ENCODE peak calls at places on chromosomes 6 and 20, in eight cellular contexts. L is GM20000, B is fibroblast of mammary gland, G is ELR, Q is OCI-LY7, R is heart left ventricle, F is NCI-H1105, A is memory B cell. I is an unnamed sample.

GRCh38 chr20:2751868-2752630 is 48.4 kb downstream of the CPXM1 start:
- DNase-seq in G (peak), L (peak), A (no peak), R (no peak), B (no peak), Q (no peak), F (peak), I (no peak)

GRCh38 chr20:4780245-4780644 is 58.5 kb downstream of the PRND start:
- DNase-seq in A (no peak), G (peak), B (no peak), F (no peak), R (no peak), L (no peak), Q (peak), I (no peak)

GRCh38 chr6:43972179-43972914 is 154.9 kb downstream of the MRPL14 start:
- DNase-seq in L (no peak), G (peak), R (no peak), Q (no peak), B (peak), A (no peak), F (no peak), I (no peak)

GRCh38 chr20:49395183-49395582 is 87.3 kb downstream of the KCNB1 start:
- DNase-seq in L (no peak), F (no peak), A (no peak), B (peak), G (no peak), Q (no peak), R (no peak), I (peak)

GRCh38 chr6:137728386-137729349 is 138.4 kb upstream of the TNFAIP3 start:
- DNase-seq in B (peak), R (peak), L (no peak), F (no peak), G (peak), Q (no peak), A (no peak), I (peak)

GRCh38 chr20:62902926-62903615 is 23.2 kb downstream of the DIDO1 start:
- DNase-seq in R (no peak), Q (no peak), L (no peak), F (no peak), G (peak), A (no peak), B (peak), I (no peak)

GRCh38 chr6:149264629-149265028 is 52.9 kb upstream of the TAB2 start:
- DNase-seq in L (no peak), Q (peak), B (no peak), A (no peak), G (no peak), R (no peak), F (no peak), I (no peak)

GRCh38 chr6:7188492-7188891 is 80.7 kb downstream of the RREB1 start:
- DNase-seq in A (peak), B (no peak), Q (peak), L (peak), F (no peak), R (no peak), G (no peak), I (no peak)

GRCh38 chr20:35739294-35740163 is 2.5 kb downstream of the RBM39 start:
- DNase-seq in Q (peak), G (peak), L (no peak), A (no peak), B (peak), R (no peak), F (no peak), I (no peak)

GRCh38 chr6:96299525-96299924 is 222.1 kb upstream of the UFL1 start:
- DNase-seq in L (no peak), Q (no peak), A (no peak), R (no peak), B (no peak), F (no peak), G (no peak), I (no peak)

GRCh38 chr6:118580585-118581419 is 32.7 kb downstream of the PLN start:
- DNase-seq in Q (peak), G (peak), F (peak), B (peak), A (peak), R (peak), L (peak), I (peak)

GRCh38 chr6:92008757-92009502 is 1410.4 kb downstream of the EPHA7 start:
- DNase-seq in B (no peak), A (no peak), Q (no peak), L (no peak), R (no peak), G (no peak), F (no peak), I (no peak)

GRCh38 chr20:62688855-62689460 is 19.7 kb upstream of the NTSR1 start:
- DNase-seq in B (no peak), L (no peak), A (no peak), Q (no peak), F (no peak), G (peak), R (no peak), I (no peak)

GRCh38 chr6:33746036-33746600 is 587 bp downstream of the IP6K3 start:
- DNase-seq in G (peak), F (no peak), R (peak), L (no peak), B (peak), A (no peak), Q (no peak), I (peak)